ENCODE peak calls at places on chromosomes 11 and 22, in eight cellular contexts. A is progenitor cell of endocrine pancreas, U is RWPE1, G is cardiac fibroblast, M is H9, H is gastrocnemius medialis, K is keratinocyte, O is HFFc6. Q is an unnamed sample.

GRCh38 chr11:77250881-77251640 is 50.4 kb downstream of the GDPD4 start:
- DNase-seq in A (no peak), U (peak), G (peak), M (no peak), H (no peak), K (peak), O (peak), Q (no peak)

GRCh38 chr11:48028909-48029685 is 48.7 kb downstream of the PTPRJ start:
- DNase-seq in A (no peak), U (no peak), G (peak), M (no peak), H (no peak), K (no peak), O (no peak), Q (no peak)

GRCh38 chr11:134261000-134261399 is 7.6 kb downstream of the ACAD8 start:
- DNase-seq in A (no peak), U (no peak), G (no peak), M (no peak), H (no peak), K (no peak), O (no peak), Q (no peak)

GRCh38 chr11:123286761-123287160 is 91.7 kb upstream of the CLMP start:
- DNase-seq in A (no peak), U (no peak), G (peak), M (no peak), H (no peak), K (no peak), O (no peak), Q (no peak)

GRCh38 chr22:49973018-49973965 is 12.7 kb downstream of the PIM3 start:
- DNase-seq in A (no peak), U (no peak), G (no peak), M (peak), H (no peak), K (no peak), O (no peak), Q (no peak)

GRCh38 chr11:130476922-130477491 is 28.6 kb downstream of the ADAMTS15 start:
- DNase-seq in A (no peak), U (no peak), G (no peak), M (no peak), H (no peak), K (no peak), O (no peak), Q (no peak)

GRCh38 chr11:90908074-90908473 is 685.2 kb upstream of the CHORDC1 start:
- DNase-seq in A (no peak), U (no peak), G (no peak), M (no peak), H (no peak), K (no peak), O (no peak), Q (no peak)

GRCh38 chr11:12167098-12167999 is 57.0 kb downstream of the MICAL2 start:
- DNase-seq in A (no peak), U (peak), G (peak), M (no peak), H (no peak), K (no peak), O (peak), Q (no peak)

GRCh38 chr11:62770778-62771143 is 435 bp upstream of the TAF6L start:
- DNase-seq in A (no peak), U (no peak), G (no peak), M (peak), H (no peak), K (no peak), O (no peak), Q (peak)

GRCh38 chr22:49853981-49854791 is 542 bp downstream of the ZBED4 start:
- DNase-seq in A (no peak), U (no peak), G (peak), M (peak), H (no peak), K (no peak), O (peak), Q (peak)

GRCh38 chr22:46044718-46045458 is 67.9 kb upstream of the WNT7B start:
- DNase-seq in A (peak), U (no peak), G (peak), M (no peak), H (no peak), K (no peak), O (no peak), Q (no peak)

GRCh38 chr11:26297179-26297970 is 34.6 kb upstream of the ANO3 start:
- DNase-seq in A (no peak), U (peak), G (peak), M (no peak), H (no peak), K (peak), O (peak), Q (peak)

GRCh38 chr11:12693485-12694181 is 19.4 kb downstream of the TEAD1 start:
- DNase-seq in A (no peak), U (peak), G (peak), M (no peak), H (peak), K (peak), O (peak), Q (peak)

GRCh38 chr22:47012589-47013365 is 250.3 kb downstream of the TBC1D22A start:
- DNase-seq in A (no peak), U (no peak), G (peak), M (no peak), H (no peak), K (no peak), O (no peak), Q (no peak)

GRCh38 chr11:105142167-105142566 is 2.6 kb upstream of the CARD18 start:
- DNase-seq in A (no peak), U (no peak), G (peak), M (no peak), H (no peak), K (no peak), O (no peak), Q (no peak)

GRCh38 chr22:21672107-21672629 is 6.4 kb downstream of the PPIL2 start:
- DNase-seq in A (no peak), U (no peak), G (no peak), M (no peak), H (no peak), K (no peak), O (no peak), Q (no peak)

GRCh38 chr11:63802637-63803414 is 10.4 kb upstream of the SPINDOC start:
- DNase-seq in A (no peak), U (peak), G (peak), M (no peak), H (no peak), K (peak), O (peak), Q (no peak)

GRCh38 chr22:31328545-31328960 is 17.6 kb downstream of the PATZ1 start:
- DNase-seq in A (no peak), U (no peak), G (no peak), M (no peak), H (no peak), K (no peak), O (no peak), Q (no peak)

GRCh38 chr11:66915046-66915832 is 42.9 kb downstream of the PC start:
- DNase-seq in A (no peak), U (no peak), G (no peak), M (peak), H (no peak), K (no peak), O (no peak), Q (no peak)

GRCh38 chr22:49785841-49786451 is 41.7 kb downstream of the BRD1 start:
- DNase-seq in A (no peak), U (no peak), G (no peak), M (peak), H (peak), K (no peak), O (no peak), Q (no peak)

GRCh38 chr22:46528121-46528610 is 9.3 kb downstream of the CELSR1 start:
- DNase-seq in A (no peak), U (peak), G (peak), M (no peak), H (no peak), K (peak), O (no peak), Q (no peak)

GRCh38 chr11:117668291-117668690 is 128.7 kb downstream of the DSCAML1 start:
- DNase-seq in A (no peak), U (no peak), G (no peak), M (no peak), H (no peak), K (no peak), O (no peak), Q (no peak)

GRCh38 chr11:27699926-27700350 is 317 bp downstream of the BDNF start:
- DNase-seq in A (no peak), U (no peak), G (no peak), M (no peak), H (no peak), K (no peak), O (no peak), Q (no peak)

GRCh38 chr11:111297696-111298095 is 650 bp upstream of the POU2AF3 start:
- DNase-seq in A (no peak), U (no peak), G (no peak), M (peak), H (no peak), K (no peak), O (no peak), Q (no peak)

GRCh38 chr11:111299111-111300026 is 1.0 kb downstream of the POU2AF3 start:
- DNase-seq in A (peak), U (peak), G (peak), M (peak), H (no peak), K (no peak), O (peak), Q (peak)

GRCh38 chr11:111300569-111300968 is 2.2 kb downstream of the POU2AF3 start:
- DNase-seq in A (no peak), U (no peak), G (no peak), M (no peak), H (no peak), K (no peak), O (no peak), Q (no peak)

GRCh38 chr11:111296196-111296595 is 2.1 kb upstream of the POU2AF3 start:
- DNase-seq in A (no peak), U (no peak), G (no peak), M (no peak), H (no peak), K (no peak), O (no peak), Q (no peak)

GRCh38 chr11:111298466-111299110 is at the start of gene POU2AF3:
- DNase-seq in A (peak), U (no peak), G (no peak), M (peak), H (no peak), K (no peak), O (no peak), Q (no peak)
- TF ChIP-seq CTCF in A (no peak), U (no peak), G (no peak), M (no peak), H (no peak), K (no peak), O (no peak), Q (no peak)

GRCh38 chr11:125887373-125888324 is at the start of gene HYLS1:
- DNase-seq in A (peak), U (peak), G (peak), M (peak), H (peak), K (peak), O (peak), Q (peak)
- TF ChIP-seq CTCF in A (peak), U (peak), G (peak), M (peak), H (no peak), K (peak), O (peak), Q (no peak)

DNA sequence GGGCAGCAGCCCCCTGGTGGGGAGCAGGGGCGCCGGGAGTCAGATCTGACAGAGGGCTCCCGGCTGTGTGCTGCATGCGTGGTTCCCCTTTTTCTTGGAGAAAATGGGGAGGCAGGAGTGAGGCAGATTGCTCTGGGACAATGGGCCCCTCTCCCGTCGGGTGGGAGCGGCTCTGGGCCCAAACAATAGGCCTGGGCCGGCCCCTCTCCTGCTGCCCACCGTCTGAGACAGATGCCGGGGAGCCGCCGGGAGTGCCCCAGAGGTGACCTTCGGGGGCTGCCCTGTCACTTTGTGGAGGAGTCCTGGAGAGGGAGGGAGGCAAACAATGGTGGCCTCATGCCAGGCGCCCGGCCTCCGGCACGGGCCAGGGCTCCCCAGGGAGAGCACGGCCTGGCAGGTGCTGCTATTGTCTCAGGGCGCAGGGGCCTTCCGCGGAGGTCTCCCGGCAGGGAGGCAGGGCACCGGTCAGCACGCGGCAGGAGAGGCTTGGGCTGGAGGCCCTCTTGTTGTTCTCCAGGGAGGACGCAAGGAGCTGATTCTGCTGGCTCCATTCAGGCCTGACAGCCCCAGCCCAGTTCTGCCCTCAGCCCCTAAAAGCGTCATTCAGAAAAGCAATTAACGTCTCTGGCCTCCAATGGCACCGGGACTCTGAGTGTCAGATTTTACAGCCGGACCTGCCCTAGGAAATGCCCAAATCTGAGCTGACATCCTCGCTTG is 44.8 kb downstream of the SMIM38 start:
- DNase-seq in A (no peak), U (no peak), G (no peak), M (no peak), H (no peak), K (no peak), O (no peak), Q (no peak)
- TF ChIP-seq CTCF in A (peak), U (no peak), G (no peak), M (no peak), H (no peak), K (no peak), O (no peak), Q (no peak)

GRCh38 chr11:69013009-69013951 is at the start of gene MRGPRF:
- DNase-seq in A (no peak), U (no peak), G (peak), M (peak), H (peak), K (no peak), O (peak), Q (peak)
- TF ChIP-seq CTCF in A (peak), U (peak), G (peak), M (peak), H (peak), K (peak), O (peak), Q (peak)

DNA sequence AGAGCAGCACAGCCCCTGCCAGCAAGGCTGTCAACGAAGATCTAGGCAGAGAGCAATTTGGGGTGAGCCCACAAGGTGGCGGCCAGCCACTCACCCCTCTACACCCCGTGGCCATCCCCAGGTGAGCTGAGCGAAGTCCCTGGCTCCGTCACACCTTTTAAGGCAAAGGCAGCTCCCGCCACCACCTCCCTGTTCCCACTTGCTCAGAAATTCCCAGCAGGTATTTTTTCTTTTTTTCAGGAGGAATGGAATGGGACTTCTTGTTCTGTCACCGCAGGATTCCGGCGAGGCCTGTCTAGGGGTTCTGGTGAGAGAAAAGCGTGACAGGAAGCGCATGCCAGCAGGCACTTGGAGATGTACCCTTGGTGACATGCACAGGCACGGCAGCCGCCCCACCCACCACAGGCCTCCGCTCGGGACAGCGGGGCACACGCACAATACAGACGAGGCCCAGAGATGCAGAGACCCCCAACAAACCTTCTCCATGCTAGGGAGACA is 10.0 kb downstream of the RPL3 start:
- DNase-seq in A (no peak), U (peak), G (no peak), M (peak), H (no peak), K (no peak), O (peak), Q (no peak)
- TF ChIP-seq CTCF in A (peak), U (peak), G (peak), M (peak), H (no peak), K (peak), O (peak), Q (no peak)

DNA sequence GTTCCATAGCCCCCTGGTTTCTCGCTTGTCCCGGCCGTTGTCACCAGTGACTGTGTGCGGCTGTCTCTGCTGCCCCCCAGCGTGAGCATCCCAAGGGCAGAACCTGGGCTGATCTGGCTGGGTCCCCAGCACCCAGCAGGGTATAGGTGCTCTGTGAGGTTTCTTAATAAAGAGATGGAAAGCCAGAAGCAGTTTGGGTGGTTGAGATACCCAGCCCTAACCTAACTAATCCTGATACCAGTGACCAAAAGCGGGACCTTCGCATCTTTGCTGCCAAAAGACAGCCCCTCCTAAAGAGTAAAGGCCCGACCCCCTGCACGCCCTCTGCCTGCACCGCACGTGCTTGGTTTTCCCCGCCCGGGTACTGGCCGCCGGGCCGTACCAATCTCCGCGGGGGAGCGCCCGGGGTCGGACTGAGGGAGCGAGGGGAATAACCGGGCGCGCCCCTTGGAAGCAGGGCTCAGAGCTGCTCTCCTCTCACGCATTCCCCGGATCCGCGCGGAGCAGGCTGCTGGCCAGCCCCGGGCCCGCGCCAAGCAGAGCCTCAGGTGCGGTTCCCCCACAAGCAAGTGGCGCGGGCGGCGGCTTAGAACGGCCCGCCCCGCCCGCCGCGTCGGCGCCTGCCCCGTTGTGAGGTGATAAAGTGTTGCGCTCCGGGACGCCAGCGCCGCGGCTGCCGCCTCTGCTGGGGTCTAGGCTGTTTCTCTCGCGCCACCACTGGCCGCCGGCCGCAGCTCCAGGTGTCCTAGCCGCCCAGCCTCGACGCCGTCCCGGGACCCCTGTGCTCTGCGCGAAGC is at the start of gene DGAT2:
- DNase-seq in A (peak), U (peak), G (peak), M (peak), H (peak), K (no peak), O (no peak), Q (peak)
- TF ChIP-seq CTCF in A (peak), U (peak), G (no peak), M (peak), H (no peak), K (peak), O (no peak), Q (no peak)